ENCODE peak calls at places on chromosome 9, in nine cellular contexts. E is body of pancreas, L is prostate gland, R is upper lobe of right lung, N is colonic mucosa, A is aorta, C is SJSA1, H is mammary epithelial cell, M is left ventricle myocardium inferior. U is an unnamed sample. For H3K36me3, the result is how much of the 10 kb centered on the place peaks cover.

GRCh38 chr9:96484521-96484931 is 34.6 kb downstream of the HABP4 start:
- DNase-seq in R (no peak), N (no peak), M (no peak), C (no peak), H (no peak), E (no peak), A (no peak), L (no peak), U (no peak)

GRCh38 chr9:99352786-99353185 is 130.7 kb downstream of the SEC61B start:
- DNase-seq in H (no peak), C (no peak), R (no peak), N (no peak), M (no peak), A (no peak), L (no peak), E (no peak), U (no peak)

GRCh38 chr9:137286980-137287383 is 9.5 kb downstream of the TOR4A start:
- DNase-seq in A (no peak), R (peak), M (no peak), L (peak), N (peak), E (peak), H (peak), C (peak), U (no peak)

GRCh38 chr9:90095682-90096081 is 490.9 kb downstream of the GADD45G start:
- DNase-seq in E (peak), R (no peak), A (no peak), N (no peak), M (no peak), C (no peak), H (no peak), L (no peak), U (no peak)

GRCh38 chr9:4985376-4986266 is 549 bp downstream of the JAK2 start:
- DNase-seq in N (peak), E (peak), L (peak), H (peak), R (peak), A (peak), C (peak), M (peak), U (no peak)

GRCh38 chr9:132372177-132373095 is 17.6 kb upstream of the SETX start:
- DNase-seq in A (peak), H (peak), M (peak), N (peak), C (no peak), L (no peak), R (peak), E (peak), U (no peak)

GRCh38 chr9:15205632-15206243 is 101.3 kb downstream of the TTC39B start:
- DNase-seq in R (no peak), L (no peak), C (no peak), M (no peak), H (no peak), N (no peak), A (no peak), E (no peak), U (no peak)

GRCh38 chr9:105911104-105911911 is 217.0 kb downstream of the TMEM38B start:
- DNase-seq in E (no peak), M (no peak), A (no peak), L (no peak), R (no peak), N (no peak), C (peak), H (no peak), U (no peak)

GRCh38 chr9:3585616-3586015 is 59.8 kb upstream of the RFX3 start:
- DNase-seq in M (no peak), H (no peak), L (no peak), C (no peak), A (no peak), R (no peak), N (no peak), E (no peak), U (no peak)

GRCh38 chr9:12774861-12775367 is at the start of gene LURAP1L:
- DNase-seq in H (peak), C (peak), N (peak), M (peak), L (peak), A (peak), R (no peak), E (peak), U (no peak)

GRCh38 chr9:137482094-137482781 is 23.1 kb upstream of the NSMF start:
- DNase-seq in E (peak), N (no peak), A (peak), R (peak), C (peak), H (peak), L (peak), M (no peak), U (no peak)

GRCh38 chr9:96044401-96044800 is 168.9 kb downstream of the ERCC6L2 start:
- DNase-seq in L (no peak), C (no peak), R (no peak), H (no peak), N (no peak), M (no peak), E (no peak), A (no peak), U (no peak)

GRCh38 chr9:14311940-14312572 is 1.9 kb downstream of the NFIB start:
- DNase-seq in C (no peak), R (no peak), L (no peak), N (no peak), H (peak), M (no peak), E (no peak), A (no peak), U (no peak)

GRCh38 chr9:88291853-88292252 is 96.4 kb upstream of the SPIN1 start:
- DNase-seq in A (no peak), R (no peak), L (no peak), N (no peak), H (no peak), M (no peak), C (no peak), E (no peak), U (no peak)

GRCh38 chr9:16458696-16459420 is 411.6 kb downstream of the BNC2 start:
- DNase-seq in M (no peak), R (no peak), H (peak), E (no peak), N (no peak), L (no peak), A (no peak), C (no peak), U (no peak)

GRCh38 chr9:26833792-26834191 is 58.8 kb downstream of the CAAP1 start:
- DNase-seq in L (no peak), A (no peak), E (no peak), N (no peak), R (no peak), C (no peak), M (no peak), H (no peak), U (no peak)

GRCh38 chr9:804026-804425 is 37.5 kb upstream of the DMRT1 start:
- DNase-seq in L (no peak), E (no peak), H (no peak), R (no peak), A (no peak), N (no peak), C (no peak), M (no peak), U (no peak)

GRCh38 chr9:130172161-130172857 is at the start of gene NCS1:
- DNase-seq in C (no peak), M (peak), H (peak), N (peak), E (peak), R (peak), A (peak), L (peak), U (no peak)

GRCh38 chr9:83483223-83483622 is 55.0 kb downstream of the FRMD3 start:
- DNase-seq in R (no peak), H (no peak), M (no peak), A (no peak), C (no peak), L (no peak), E (no peak), N (no peak), U (no peak)

GRCh38 chr9:28073278-28073677 is 500.0 kb upstream of the C9orf72 start:
- DNase-seq in C (peak), M (no peak), R (no peak), H (peak), N (peak), E (peak), L (no peak), A (no peak), U (no peak)

GRCh38 chr9:78668148-78668825 is 371.4 kb downstream of the PSAT1 start:
- DNase-seq in A (no peak), R (no peak), E (no peak), M (no peak), C (peak), H (peak), N (no peak), L (no peak), U (no peak)

GRCh38 chr9:114972510-114972909 is 42.1 kb upstream of the TNFSF8 start:
- DNase-seq in C (no peak), M (no peak), H (no peak), L (no peak), E (no peak), A (no peak), R (no peak), N (no peak), U (no peak)

GRCh38 chr9:34370335-34370969 is 6.2 kb downstream of the MYORG start:
- DNase-seq in E (no peak), A (no peak), C (no peak), L (no peak), N (no peak), H (no peak), R (no peak), M (no peak), U (no peak)

GRCh38 chr9:34372598-34373011 is 4.1 kb downstream of the MYORG start:
- DNase-seq in M (no peak), N (no peak), C (no peak), H (no peak), E (peak), R (no peak), A (no peak), L (no peak), U (no peak)

GRCh38 chr9:34373749-34374148 is 2.9 kb downstream of the MYORG start:
- DNase-seq in C (no peak), E (no peak), N (no peak), R (no peak), A (no peak), M (no peak), L (no peak), H (no peak), U (no peak)

GRCh38 chr9:34371886-34372597 is 4.7 kb downstream of the MYORG start:
- DNase-seq in H (no peak), R (no peak), L (no peak), M (no peak), E (no peak), C (no peak), A (no peak), N (no peak), U (no peak)

GRCh38 chr9:34370970-34371880 is 5.5 kb downstream of the MYORG start:
- DNase-seq in M (no peak), E (no peak), L (no peak), R (no peak), C (no peak), A (no peak), H (no peak), N (no peak), U (no peak)
- H3K4me3 ChIP-seq in M (peak), E (no peak), L (no peak), R (no peak), C (no peak), A (no peak), H (no peak), N (no peak), U (peak)

GRCh38 chr9:35556781-35557180 is 48.3 kb upstream of the TESK1 start:
- DNase-seq in C (no peak), L (no peak), E (no peak), M (no peak), R (no peak), H (no peak), A (no peak), N (no peak), U (no peak)

GRCh38 chr9:35559792-35560530 is 45.1 kb upstream of the TESK1 start:
- DNase-seq in E (no peak), M (no peak), H (no peak), C (no peak), R (no peak), A (no peak), L (no peak), N (no peak), U (no peak)

GRCh38 chr9:35557330-35557729 is 47.7 kb upstream of the TESK1 start:
- DNase-seq in R (no peak), H (no peak), E (no peak), C (no peak), L (no peak), N (no peak), A (no peak), M (no peak), U (no peak)

GRCh38 chr9:35555881-35556280 is 49.2 kb upstream of the TESK1 start:
- DNase-seq in C (no peak), N (no peak), M (no peak), A (no peak), E (no peak), H (no peak), R (no peak), L (no peak), U (no peak)

DNA sequence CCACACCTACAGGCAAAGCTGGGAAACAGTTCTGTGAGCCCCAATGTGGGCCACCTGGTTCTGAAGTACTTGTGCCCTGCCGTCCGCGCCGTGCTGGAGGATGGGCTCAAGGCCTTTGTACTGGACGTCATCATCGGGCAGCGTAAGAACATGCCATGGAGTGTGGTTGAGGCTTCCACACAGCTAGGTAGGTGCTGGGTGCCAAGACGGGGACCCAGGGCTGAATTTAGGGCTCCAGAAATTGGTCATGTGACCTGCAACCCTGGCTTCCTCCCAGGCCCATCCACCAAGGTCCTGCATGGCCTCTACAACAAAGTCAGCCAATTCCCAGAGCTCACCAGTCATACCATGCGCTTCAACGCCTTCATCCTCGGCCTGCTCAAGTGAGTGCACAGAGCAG is 46.9 kb upstream of the TESK1 start:
- DNase-seq in R (no peak), A (no peak), E (no peak), N (no peak), H (no peak), L (no peak), C (no peak), M (no peak), U (no peak)
- H3K36me3 ChIP-seq in R (half or more), A (under half), E (under half), N (under half), H (under half), L (under half), C (under half), M (half or more), U (under half)

GRCh38 chr9:71764438-71764837 is 3.9 kb downstream of the CEMIP2 start:
- DNase-seq in M (no peak), A (no peak), C (no peak), R (no peak), L (no peak), E (no peak), H (no peak), N (peak), U (no peak)
- H3K4me3 ChIP-seq in M (no peak), A (no peak), C (no peak), R (peak), L (no peak), E (no peak), H (peak), N (no peak), U (no peak)

DNA sequence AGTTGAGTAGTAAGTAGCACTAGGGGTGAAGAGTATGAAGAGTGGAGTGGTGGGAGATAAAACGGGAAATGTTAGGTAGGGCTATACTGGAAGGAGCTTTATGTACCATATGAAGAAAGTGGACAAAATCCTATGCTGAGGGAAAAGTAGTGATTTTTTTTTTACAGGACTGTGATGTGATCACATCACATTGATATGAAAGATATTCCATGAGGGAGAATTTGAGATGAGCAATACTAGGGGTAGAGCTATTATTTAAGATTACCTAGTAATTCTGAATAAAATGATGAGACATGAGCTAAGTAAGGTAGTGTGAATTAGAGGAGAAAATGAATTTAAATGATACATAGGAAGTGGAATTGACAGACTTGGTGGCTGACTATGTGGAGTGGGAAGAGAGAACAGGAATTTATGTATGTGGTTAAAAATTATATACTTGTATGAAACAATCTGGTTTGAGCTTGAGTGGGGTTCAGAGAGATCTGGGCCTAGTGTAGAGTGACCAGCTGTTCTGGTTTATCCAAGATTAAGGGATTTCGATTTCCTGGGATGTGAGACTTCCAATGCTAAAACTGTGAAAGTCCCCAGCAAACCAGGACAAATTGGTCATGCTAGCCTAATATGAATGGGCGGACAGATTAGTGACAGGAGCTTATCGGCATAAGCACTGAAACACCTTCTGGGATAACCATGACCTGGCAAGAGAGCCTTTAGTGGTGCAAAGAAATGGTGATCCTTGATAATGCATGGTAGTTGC is 29.3 kb upstream of the STOM start:
- DNase-seq in C (peak), H (no peak), R (no peak), M (no peak), A (no peak), L (no peak), E (no peak), N (no peak), U (no peak)
- H3K36me3 ChIP-seq in C (under half), H (under half), R (under half), M (under half), A (under half), L (under half), E (under half), N (under half), U (under half)

GRCh38 chr9:120730661-120731514 is 16.6 kb upstream of the MEGF9 start:
- DNase-seq in A (peak), R (peak), M (peak), L (no peak), H (peak), E (peak), N (no peak), C (peak), U (no peak)
- H3K4me3 ChIP-seq in A (no peak), R (no peak), M (no peak), L (no peak), H (no peak), E (no peak), N (no peak), C (no peak), U (no peak)

GRCh38 chr9:93669116-93669957 is 93.0 kb downstream of the PHF2 start:
- DNase-seq in L (no peak), A (peak), H (no peak), E (peak), C (no peak), M (peak), R (peak), N (peak), U (no peak)

GRCh38 chr9:93669958-93670207 is 93.5 kb downstream of the PHF2 start:
- DNase-seq in E (no peak), H (no peak), N (no peak), A (no peak), R (no peak), M (no peak), L (no peak), C (no peak), U (no peak)

GRCh38 chr9:93672622-93673270 is 96.4 kb downstream of the PHF2 start:
- DNase-seq in A (no peak), L (no peak), C (no peak), E (peak), H (no peak), R (no peak), M (peak), N (peak), U (no peak)

GRCh38 chr9:93670208-93671029 is 94.0 kb downstream of the PHF2 start:
- DNase-seq in H (no peak), L (no peak), N (peak), E (peak), R (peak), M (peak), C (no peak), A (peak), U (no peak)

GRCh38 chr9:93671030-93671358 is 94.6 kb downstream of the PHF2 start:
- DNase-seq in R (no peak), E (peak), L (no peak), C (no peak), A (no peak), H (no peak), N (no peak), M (peak), U (no peak)
- H3K36me3 ChIP-seq in R (under half), E (under half), L (under half), C (under half), A (under half), H (under half), N (under half), M (under half), U (half or more)

GRCh38 chr9:94301577-94301976 is 26.9 kb downstream of the NUTM2F start:
- DNase-seq in C (no peak), N (no peak), L (no peak), R (no peak), E (no peak), A (no peak), H (no peak), M (no peak), U (no peak)
- H3K4me3 ChIP-seq in C (no peak), N (no peak), L (no peak), R (no peak), E (no peak), A (no peak), H (no peak), M (no peak), U (no peak)

GRCh38 chr9:134915046-134915930 is 2.4 kb downstream of the FCN1 start:
- DNase-seq in M (no peak), H (no peak), R (peak), C (no peak), E (no peak), N (peak), L (no peak), A (no peak), U (no peak)

GRCh38 chr9:134913713-134914500 is 3.8 kb downstream of the FCN1 start:
- DNase-seq in L (no peak), H (no peak), N (no peak), C (no peak), E (no peak), R (peak), A (no peak), M (no peak), U (no peak)

GRCh38 chr9:134912126-134912840 is 5.4 kb downstream of the FCN1 start:
- DNase-seq in E (no peak), A (no peak), L (no peak), C (no peak), H (no peak), N (peak), M (no peak), R (peak), U (no peak)

GRCh38 chr9:134914501-134914834 is 3.2 kb downstream of the FCN1 start:
- DNase-seq in N (peak), H (no peak), M (no peak), E (no peak), C (no peak), R (peak), L (no peak), A (no peak), U (no peak)

DNA sequence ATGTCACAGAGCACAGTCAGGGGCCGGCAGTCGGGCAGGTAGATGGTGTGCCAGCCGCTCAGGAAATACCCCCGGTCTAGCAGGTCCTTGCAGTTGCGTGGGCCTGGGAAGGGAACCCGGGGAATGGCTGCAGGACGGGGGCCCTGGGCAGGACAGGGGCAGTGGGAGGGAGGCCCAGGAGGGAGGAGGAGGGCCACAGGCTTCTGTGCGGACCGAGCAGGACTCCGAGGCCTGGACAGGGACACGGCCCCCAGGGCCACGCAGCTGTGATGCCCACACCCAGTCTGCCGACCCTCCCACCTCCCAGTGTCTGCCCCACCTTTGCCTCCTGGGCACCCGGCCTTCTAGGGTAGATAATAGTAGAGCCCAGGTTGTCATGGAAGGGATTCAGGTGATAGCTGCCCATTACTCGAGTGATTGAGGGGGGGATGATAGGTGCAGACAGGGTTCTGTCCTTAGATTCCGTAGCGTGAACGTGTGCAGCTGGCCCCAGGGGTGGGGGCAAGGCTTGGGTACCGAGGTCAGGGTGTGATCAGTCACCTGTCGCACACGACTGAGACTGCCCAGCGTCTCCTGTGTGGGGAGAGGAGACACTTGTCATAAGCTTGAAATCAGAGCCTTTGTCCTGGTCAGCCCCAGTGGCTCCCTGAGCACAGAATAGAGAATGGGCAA is 4.5 kb downstream of the FCN1 start:
- DNase-seq in L (no peak), N (no peak), R (peak), E (no peak), C (no peak), H (no peak), M (no peak), A (no peak), U (no peak)
- H3K36me3 ChIP-seq in L (under half), N (under half), R (under half), E (under half), C (under half), H (under half), M (under half), A (under half), U (under half)

GRCh38 chr9:81685763-81686613 is 3.4 kb downstream of the TLE1 start:
- DNase-seq in H (peak), L (peak), A (no peak), E (no peak), C (peak), R (no peak), M (no peak), N (peak), U (no peak)
- H3K4me3 ChIP-seq in H (peak), L (peak), A (peak), E (no peak), C (no peak), R (peak), M (peak), N (peak), U (peak)

GRCh38 chr9:37156205-37156604 is 35.8 kb downstream of the ZCCHC7 start:
- DNase-seq in C (no peak), A (no peak), L (no peak), E (no peak), M (no peak), R (no peak), N (no peak), H (no peak), U (no peak)
- H3K36me3 ChIP-seq in C (under half), A (under half), L (under half), E (under half), M (under half), R (under half), N (under half), H (under half), U (under half)